ENCODE peak calls at places on chromosomes 3 and 15, in ten cellular contexts. S is amniotic stem cell; J is psoas muscle; G is choroid plexus epithelial cell; H is globus pallidus; R is HuH-7.5; E is effector memory CD4-positive, alpha-beta T cell; W is lung microvascular endothelial cell; Q is NCI-H748 treated with DMSO at 0.1 percent for 48 hours; P is brain microvascular endothelial cell. O is an unnamed sample.

GRCh38 chr15:88911766-88912118 is 1.4 kb downstream of the MFGE8 start:
- DNase-seq in Q (no peak), S (no peak), R (no peak), W (no peak), E (no peak), G (peak; percentile 48), H (no peak), J (peak; percentile 86), P (no peak), O (peak; percentile 55)

GRCh38 chr3:60277376-60277800 is 973.9 kb downstream of the FHIT start:
- DNase-seq in R (no peak), H (peak; percentile 25), Q (no peak), W (no peak), J (no peak), E (no peak), G (no peak), P (no peak), S (no peak), O (no peak)

GRCh38 chr3:136937175-136937574 is 20.6 kb upstream of the IL20RB start:
- DNase-seq in J (no peak), E (no peak), H (no peak), Q (no peak), P (no peak), S (no peak), W (peak; percentile 29), R (no peak), G (no peak), O (no peak)

GRCh38 chr15:38961886-38962285 is 397.3 kb upstream of the RASGRP1 start:
- DNase-seq in E (no peak), Q (no peak), W (no peak), H (no peak), S (no peak), J (no peak), G (peak; percentile 7), R (no peak), P (no peak), O (no peak)

GRCh38 chr15:97691799-97692198 is 268.7 kb upstream of the ARRDC4 start:
- DNase-seq in E (no peak), J (no peak), H (no peak), G (no peak), R (no peak), W (no peak), P (no peak), Q (no peak), S (no peak), O (no peak)

GRCh38 chr3:46093327-46093932 is 66.1 kb upstream of the XCR1 start:
- DNase-seq in Q (no peak), G (no peak), J (no peak), P (no peak), H (no peak), E (no peak), W (no peak), R (no peak), S (no peak), O (no peak)

GRCh38 chr3:171531716-171532115 is 71.5 kb upstream of the TNIK start:
- DNase-seq in W (no peak), J (no peak), G (peak; percentile 55), S (no peak), H (no peak), P (peak; percentile 9), E (no peak), Q (no peak), R (no peak), O (no peak)

GRCh38 chr15:66221126-66221525 is 32.4 kb downstream of the MEGF11 start:
- DNase-seq in E (no peak), S (no peak), J (no peak), G (peak; percentile 7), W (no peak), Q (no peak), R (no peak), H (no peak), P (no peak), O (no peak)

GRCh38 chr15:91548588-91548987 is 304.9 kb upstream of the SLCO3A1 start:
- DNase-seq in R (no peak), G (no peak), S (no peak), H (no peak), W (no peak), P (no peak), J (no peak), Q (no peak), E (no peak), O (no peak)

O was measured in sciatic nerve.